ENCODE peak calls at places on chromosomes 11 and 22, in seven cellular contexts. S, A, Y, R, N, V and M are unnamed samples.

GRCh38 chr11:129117595-129118350 is 74.4 kb downstream of the ARHGAP32 start:
- DNase-seq in S (peak), A (peak), R (peak), V (peak), N (peak), Y (no peak), M (peak)

GRCh38 chr11:44708063-44708462 is 18.7 kb upstream of the TSPAN18 start:
- DNase-seq in V (no peak), N (no peak), S (no peak), A (no peak), R (no peak), Y (no peak), M (no peak)

GRCh38 chr11:122981388-122982264 is at the start of gene BSX:
- DNase-seq in A (peak), S (peak), Y (peak), N (no peak), V (no peak), R (peak), M (peak)

GRCh38 chr22:32708835-32709234 is 92.7 kb upstream of the TIMP3 start:
- DNase-seq in Y (no peak), R (peak), S (peak), A (no peak), N (no peak), V (no peak), M (no peak)

GRCh38 chr11:13876423-13876822 is 86.1 kb upstream of the SPON1 start:
- DNase-seq in S (no peak), R (no peak), N (no peak), A (no peak), Y (no peak), V (no peak), M (no peak)

GRCh38 chr22:27677895-27678458 is 123.6 kb downstream of the MN1 start:
- DNase-seq in Y (no peak), N (no peak), S (no peak), V (no peak), R (no peak), A (no peak), M (no peak)

GRCh38 chr11:12066799-12067508 is 43.4 kb upstream of the MICAL2 start:
- DNase-seq in N (no peak), R (peak), V (no peak), S (peak), A (no peak), Y (no peak), M (no peak)

GRCh38 chr11:9601876-9602199 is 28.4 kb downstream of the WEE1 start:
- DNase-seq in S (no peak), A (no peak), R (no peak), V (no peak), N (no peak), Y (no peak), M (no peak)

GRCh38 chr11:24234822-24235508 is 261.9 kb upstream of the LUZP2 start:
- DNase-seq in A (no peak), Y (no peak), S (peak), N (no peak), V (peak), R (peak), M (no peak)